ENCODE peak calls at places on chromosomes 4 and X, in six cellular contexts. S is IMR-90, F is H9, P is trophoblast cell, I is mesenchymal stem cell, C is H1. B is an unnamed sample.

GRCh38 chrX:10598540-10598939 is 21.8 kb downstream of the MID1 start:
- DNase-seq in S (no peak), F (no peak), P (no peak), I (no peak), C (no peak), B (no peak)

GRCh38 chr4:148441986-148442829 is at the start of gene NR3C2:
- DNase-seq in S (peak; percentile 96), F (peak; percentile 99), P (peak; percentile 98), I (peak; percentile 97), C (peak; percentile 97), B (peak; percentile 97)

GRCh38 chr4:81162752-81163458 is 52.1 kb downstream of the PRKG2 start:
- DNase-seq in S (no peak), F (no peak), P (no peak), I (no peak), C (no peak), B (no peak)

GRCh38 chr4:4872148-4872903 is 12.9 kb downstream of the MSX1 start:
- DNase-seq in S (no peak), F (peak; percentile 89), P (no peak), I (no peak), C (no peak), B (peak; percentile 39)

GRCh38 chr4:80694178-80694577 is 336.3 kb upstream of the BMP3 start:
- DNase-seq in S (no peak), F (no peak), P (peak; percentile 40), I (no peak), C (no peak), B (no peak)

GRCh38 chrX:152601848-152602616 is 35.7 kb upstream of the GABRQ start:
- DNase-seq in S (no peak), F (peak; percentile 40), P (no peak), I (no peak), C (no peak), B (no peak)

GRCh38 chr4:70705856-70706461 is 15.8 kb upstream of the RUFY3 start:
- DNase-seq in S (peak; percentile 54), F (no peak), P (peak; percentile 29), I (no peak), C (no peak), B (no peak)

GRCh38 chr4:8316251-8316771 is 46.8 kb downstream of the HTRA3 start:
- DNase-seq in S (no peak), F (no peak), P (no peak), I (no peak), C (no peak), B (no peak)

GRCh38 chr4:48222491-48222890 is 47.1 kb downstream of the TEC start:
- DNase-seq in S (no peak), F (no peak), P (no peak), I (no peak), C (no peak), B (no peak)

GRCh38 chr4:48212165-48212564 is 57.5 kb downstream of the TEC start:
- DNase-seq in S (no peak), F (no peak), P (no peak), I (no peak), C (no peak), B (no peak)

GRCh38 chr4:48215977-48216376 is 53.7 kb downstream of the TEC start:
- DNase-seq in S (no peak), F (no peak), P (no peak), I (no peak), C (no peak), B (no peak)

DNA sequence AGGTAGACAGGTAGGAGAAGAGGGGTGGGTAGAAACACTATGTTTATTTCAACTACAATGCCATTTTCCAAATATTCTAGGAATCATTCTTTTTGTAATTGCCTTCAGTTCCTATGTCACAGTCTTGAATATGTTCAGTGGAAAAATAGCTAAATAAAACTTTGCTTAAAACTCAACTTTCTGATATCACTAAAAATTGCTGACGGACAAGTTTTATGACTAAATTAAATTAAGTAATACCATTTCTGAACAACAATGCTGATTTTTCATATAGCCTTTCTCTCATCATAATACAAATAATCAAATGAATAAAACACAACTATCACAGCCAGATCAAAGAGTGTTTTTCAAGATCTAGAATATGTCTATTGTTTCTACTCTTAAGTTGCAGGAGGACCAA is 53.1 kb downstream of the TEC start:
- DNase-seq in S (no peak), F (no peak), P (no peak), I (no peak), C (no peak), B (no peak)
- H3K14ac ChIP-seq in S (no peak overlapping the region), F (no peak overlapping the region), P (no peak overlapping the region), I (no peak overlapping the region), C (no peak overlapping the region), B (no peak overlapping the region)

GRCh38 chr4:11805837-11806236 is 377.1 kb upstream of the HS3ST1 start:
- DNase-seq in S (peak; percentile 1), F (no peak), P (peak; percentile 45), I (peak; percentile 31), C (no peak), B (no peak)
- H3K18ac ChIP-seq in S (no peak overlapping the region), F (no peak overlapping the region), P (no peak overlapping the region), I (no peak overlapping the region), C (no peak overlapping the region), B (no peak overlapping the region)

DNA sequence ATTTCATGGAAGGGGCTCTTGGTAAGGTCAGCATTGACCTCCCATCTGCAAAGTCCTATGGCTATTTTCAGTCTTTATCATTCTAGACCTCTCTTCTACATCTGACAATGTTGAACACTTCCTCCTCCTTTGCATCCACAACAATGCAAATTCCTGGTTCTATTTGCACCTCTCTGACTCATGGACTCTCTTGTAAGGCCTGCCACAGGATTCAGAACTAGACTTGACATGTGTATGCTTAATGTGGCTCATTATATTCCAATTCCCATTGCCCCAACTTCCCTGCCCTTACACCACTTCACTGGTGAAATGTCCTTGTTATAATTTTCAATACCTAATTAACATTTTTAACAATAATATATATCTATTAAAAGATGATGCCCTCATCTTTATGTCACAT is 314.3 kb upstream of the FGF13 start:
- DNase-seq in S (no peak), F (no peak), P (no peak), I (no peak), C (no peak), B (no peak)
- H3K14ac ChIP-seq in S (no peak overlapping the region), F (no peak overlapping the region), P (no peak overlapping the region), I (no peak overlapping the region), C (no peak overlapping the region), B (no peak overlapping the region)

DNA sequence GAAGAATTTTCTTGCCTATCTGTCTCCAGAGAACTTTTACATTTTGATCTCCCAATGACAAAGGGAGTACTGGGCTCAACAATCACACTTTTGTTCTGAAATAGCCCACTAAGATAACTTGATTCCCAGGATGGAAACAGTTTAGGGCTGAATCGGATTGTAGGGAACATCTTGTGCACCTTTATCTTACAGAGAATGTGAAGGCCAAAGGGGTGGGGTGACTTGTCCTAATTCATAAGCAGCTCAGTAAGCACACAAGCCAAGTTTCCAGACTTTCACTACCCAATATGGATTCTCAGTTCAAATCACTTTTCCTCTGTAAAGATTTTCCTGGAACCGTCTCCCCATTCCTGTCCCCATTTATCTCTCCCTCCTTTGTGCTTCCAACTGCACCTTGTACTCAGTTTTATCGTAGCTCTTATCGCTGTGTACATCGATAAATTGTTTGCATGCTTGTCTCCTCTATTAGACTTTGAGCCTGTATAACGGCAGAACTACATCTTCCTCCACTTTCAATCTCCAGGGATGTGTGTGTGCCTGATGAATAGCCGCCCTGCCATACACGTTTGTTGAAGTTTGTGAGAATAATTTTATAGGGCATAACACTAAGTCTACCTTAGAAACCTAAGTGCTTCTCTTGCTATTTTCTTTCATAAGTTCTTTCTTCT is 77.4 kb downstream of the MBNL3 start:
- DNase-seq in S (no peak), F (no peak), P (peak; percentile 29), I (no peak), C (no peak), B (no peak)
- H3K18ac ChIP-seq in S (no peak overlapping the region), F (no peak overlapping the region), P (no peak overlapping the region), I (no peak overlapping the region), C (no peak overlapping the region), B (no peak overlapping the region)

GRCh38 chr4:169800541-169800940 is 42.8 kb upstream of the HPF1 start:
- DNase-seq in S (no peak), F (no peak), P (no peak), I (no peak), C (no peak), B (no peak)
- H3K14ac ChIP-seq in S (no peak overlapping the region), F (no peak overlapping the region), P (no peak overlapping the region), I (no peak overlapping the region), C (no peak overlapping the region), B (no peak overlapping the region)

DNA sequence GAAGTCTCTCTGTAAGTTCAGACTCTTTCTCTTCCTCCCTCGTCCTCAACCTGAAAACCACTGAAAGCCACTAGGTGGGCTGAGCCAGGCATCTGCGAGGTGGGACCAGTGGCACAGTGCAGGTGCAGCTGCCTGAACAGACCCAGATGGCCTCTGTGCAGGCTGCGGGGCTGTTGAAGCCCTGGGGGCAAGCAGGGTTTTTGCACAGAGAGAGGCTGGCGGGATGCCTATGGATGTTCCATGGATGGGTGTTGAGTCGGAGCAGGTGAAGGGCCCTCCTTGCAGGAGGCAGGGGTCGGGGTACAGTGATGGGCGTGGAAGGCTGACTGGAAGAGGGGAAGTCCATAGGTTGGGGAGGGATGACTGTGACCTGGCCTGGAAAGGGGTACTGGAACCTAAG is 350.2 kb upstream of the FAT1 start:
- DNase-seq in S (no peak), F (no peak), P (no peak), I (no peak), C (no peak), B (no peak)
- H3K18ac ChIP-seq in S (no peak overlapping the region), F (no peak overlapping the region), P (no peak overlapping the region), I (no peak overlapping the region), C (no peak overlapping the region), B (no peak overlapping the region)

GRCh38 chr4:177574446-177574845 is 132.2 kb upstream of the AGA start:
- DNase-seq in S (no peak), F (no peak), P (no peak), I (peak; percentile 50), C (no peak), B (no peak)

GRCh38 chr4:177569443-177569842 is 127.2 kb upstream of the AGA start:
- DNase-seq in S (peak; percentile 70), F (no peak), P (peak; percentile 37), I (no peak), C (no peak), B (no peak)

DNA sequence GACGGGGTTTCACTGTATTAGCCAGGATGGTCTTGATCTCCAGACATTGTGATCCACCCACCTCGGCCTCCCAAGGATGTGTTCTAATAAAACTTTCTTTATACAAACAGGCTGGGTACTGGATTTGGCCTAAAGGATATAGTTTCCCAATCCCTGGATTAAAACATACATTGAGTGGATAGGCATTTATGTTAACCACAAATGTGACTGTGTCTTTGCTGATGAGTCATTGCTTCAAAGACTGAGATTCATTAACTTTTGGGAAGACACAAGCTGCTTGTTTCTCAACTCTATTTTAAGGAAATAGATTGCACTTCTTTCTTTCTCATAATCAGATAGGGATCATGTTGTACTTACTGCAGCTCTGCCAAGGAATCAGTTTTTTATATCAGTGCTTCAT is 131.2 kb upstream of the AGA start:
- DNase-seq in S (peak; percentile 96), F (no peak), P (peak; percentile 7), I (peak; percentile 91), C (no peak), B (no peak)
- H3K14ac ChIP-seq in S (no peak overlapping the region), F (no peak overlapping the region), P (no peak overlapping the region), I (no peak overlapping the region), C (no peak overlapping the region), B (no peak overlapping the region)

B was measured in neuronal stem cell.